ENCODE peak calls at places on chromosomes 5 and 9, in four cellular contexts. One of them, this sample, is unnamed.
A peak's percentile ranks its signal among the peaks of the same experiment; 100 is the strongest.

GRCh38 chr9:108861997-108862396 is at the start of gene ACTL7A:
- DNase-seq in astrocyte: no peak
- DNase-seq in AG04450: no peak
- DNase-seq in H9: no peak
- DNase-seq in this sample: no peak

GRCh38 chr9:96565684-96566360 is 53.8 kb downstream of the CDC14B start:
- DNase-seq in astrocyte: peak; percentile 33
- DNase-seq in AG04450: no peak
- DNase-seq in H9: no peak
- DNase-seq in this sample: no peak

GRCh38 chr9:89635007-89635742 is 30.4 kb downstream of the GADD45G start:
- DNase-seq in astrocyte: peak; percentile 88
- DNase-seq in AG04450: no peak
- DNase-seq in H9: no peak
- DNase-seq in this sample: no peak

GRCh38 chr5:177085985-177086917 is at the start of gene FGFR4:
- DNase-seq in astrocyte: peak; percentile 9
- DNase-seq in AG04450: no peak
- DNase-seq in H9: peak; percentile 97
- DNase-seq in this sample: peak; percentile 73

GRCh38 chr9:89478821-89479668 is 18.9 kb downstream of the SEMA4D start:
- DNase-seq in astrocyte: no peak
- DNase-seq in AG04450: no peak
- DNase-seq in H9: no peak
- DNase-seq in this sample: no peak

GRCh38 chr5:110063640-110064592 is 374.2 kb downstream of the MAN2A1 start:
- DNase-seq in astrocyte: peak; percentile 59
- DNase-seq in AG04450: no peak
- DNase-seq in H9: no peak
- DNase-seq in this sample: no peak

GRCh38 chr9:82757921-82758320 is 305.0 kb downstream of the RASEF start:
- DNase-seq in astrocyte: no peak
- DNase-seq in AG04450: no peak
- DNase-seq in H9: no peak
- DNase-seq in this sample: no peak

GRCh38 chr9:36914212-36914577 is 119.9 kb downstream of the PAX5 start:
- DNase-seq in astrocyte: no peak
- DNase-seq in AG04450: no peak
- DNase-seq in H9: no peak
- DNase-seq in this sample: no peak

GRCh38 chr9:92668746-92669526 is 995 bp downstream of the IPPK start:
- DNase-seq in astrocyte: peak; percentile 72
- DNase-seq in AG04450: no peak
- DNase-seq in H9: peak; percentile 25
- DNase-seq in this sample: peak; percentile 79

GRCh38 chr9:110814159-110814558 is 145.6 kb downstream of the MUSK start:
- DNase-seq in astrocyte: no peak
- DNase-seq in AG04450: no peak
- DNase-seq in H9: no peak
- DNase-seq in this sample: no peak

GRCh38 chr9:21961569-21961968 is 32.6 kb downstream of the CDKN2A start:
- DNase-seq in astrocyte: no peak
- DNase-seq in AG04450: no peak
- DNase-seq in H9: no peak
- DNase-seq in this sample: no peak

GRCh38 chr5:88713818-88714217 is 169.2 kb downstream of the MEF2C start:
- DNase-seq in astrocyte: no peak
- DNase-seq in AG04450: no peak
- DNase-seq in H9: no peak
- DNase-seq in this sample: no peak

GRCh38 chr5:73497537-73498056 is 645 bp upstream of the BTF3 start:
- DNase-seq in astrocyte: peak; percentile 23
- DNase-seq in AG04450: no peak
- DNase-seq in H9: no peak
- DNase-seq in this sample: no peak

GRCh38 chr5:103340717-103341397 is 82.3 kb downstream of the MACIR start:
- DNase-seq in astrocyte: no peak
- DNase-seq in AG04450: no peak
- DNase-seq in H9: no peak
- DNase-seq in this sample: no peak

GRCh38 chr9:127188396-127188795 is 66.0 kb upstream of the ANGPTL2 start:
- DNase-seq in astrocyte: no peak
- DNase-seq in AG04450: no peak
- DNase-seq in H9: no peak
- DNase-seq in this sample: no peak

GRCh38 chr5:1161832-1162229 is 39.6 kb upstream of the SLC6A19 start:
- DNase-seq in astrocyte: no peak
- DNase-seq in AG04450: no peak
- DNase-seq in H9: no peak
- DNase-seq in this sample: peak; percentile 84
- H3K27me3 ChIP-seq in astrocyte: peaks cover 8% of the 10 kb centered on the region
- H3K27me3 ChIP-seq in AG04450: no peaks in the 10 kb centered on the region
- H3K27me3 ChIP-seq in H9: peaks cover 4% of the 10 kb centered on the region
- H3K27me3 ChIP-seq in this sample: no peaks in the 10 kb centered on the region

DNA sequence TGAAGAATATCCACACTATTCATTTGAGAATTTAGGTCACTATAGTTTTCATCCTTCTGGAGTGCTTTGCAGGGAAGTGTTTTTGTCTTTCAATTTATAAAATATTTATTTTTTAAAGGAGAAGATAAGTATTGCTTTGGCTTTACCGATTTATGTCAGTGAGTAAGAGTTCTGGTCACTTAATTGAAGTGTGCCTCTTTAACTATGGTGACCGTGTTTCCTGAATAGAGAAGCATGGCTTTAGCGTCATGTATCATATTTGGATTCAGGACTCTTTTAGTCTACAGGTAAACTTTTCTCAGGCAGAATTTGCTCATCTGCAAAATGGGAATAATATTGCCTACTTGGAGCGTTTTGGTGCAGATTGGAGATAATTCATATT is 902 bp downstream of the BDP1 start:
- DNase-seq in astrocyte: no peak
- DNase-seq in AG04450: no peak
- DNase-seq in H9: no peak
- DNase-seq in this sample: no peak
- H3K27ac ChIP-seq in astrocyte: peak overlapping the region; percentile 79
- H3K27ac ChIP-seq in AG04450: no peak overlapping the region
- H3K27ac ChIP-seq in H9: no peak overlapping the region
- H3K27ac ChIP-seq in this sample: no peak overlapping the region

DNA sequence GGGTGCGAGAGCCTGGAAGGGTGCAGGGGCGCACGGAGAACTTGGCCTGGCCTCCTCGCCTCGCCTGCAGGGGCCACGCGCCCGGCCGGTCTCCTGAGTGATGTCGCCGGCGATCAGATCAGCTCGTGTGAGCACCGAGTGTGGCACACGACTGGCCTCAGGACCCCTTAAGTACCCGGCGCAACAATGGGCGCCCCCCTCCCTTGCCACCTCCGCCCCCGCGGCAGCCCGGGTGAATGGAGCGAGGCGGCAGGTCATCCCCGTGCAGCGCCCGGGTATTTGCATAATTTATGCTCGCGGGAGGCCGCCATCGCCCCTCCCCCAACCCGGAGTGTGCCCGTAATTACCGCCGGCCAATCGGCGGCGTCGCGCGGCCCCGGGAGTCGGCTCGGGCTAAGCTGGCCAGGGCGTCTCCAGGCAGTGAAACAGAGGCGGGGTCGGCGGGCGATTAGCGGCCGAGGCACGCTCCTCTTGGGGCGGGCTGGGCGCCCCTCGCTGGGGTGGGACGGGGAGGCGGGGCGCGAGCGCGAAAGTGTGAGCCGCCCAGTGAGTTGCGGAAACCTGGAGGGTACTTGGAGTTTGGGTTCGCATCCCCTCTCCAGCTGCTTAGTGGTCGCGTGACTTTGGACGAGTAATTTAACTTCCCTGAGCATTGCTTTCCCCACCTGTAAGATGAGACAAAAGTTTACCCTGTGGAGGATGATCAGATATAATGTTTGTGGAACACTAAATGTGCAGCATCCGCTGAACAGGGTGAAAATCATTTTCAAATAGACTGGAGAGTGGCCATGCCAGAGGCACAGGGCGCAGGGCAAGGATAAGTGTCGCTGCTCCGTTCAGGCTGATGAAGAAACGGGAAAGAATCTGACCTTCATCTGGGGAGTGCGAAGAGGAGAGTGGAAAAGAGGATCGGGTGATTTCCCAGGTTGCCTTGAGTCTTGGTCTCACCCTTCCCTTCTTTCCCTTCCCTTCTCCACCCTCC is at the start of gene NEUROG1:
- DNase-seq in astrocyte: no peak
- DNase-seq in AG04450: no peak
- DNase-seq in H9: peak; percentile 93
- DNase-seq in this sample: no peak
- H3K27me3 ChIP-seq in astrocyte: peaks cover 83% of the 10 kb centered on the region
- H3K27me3 ChIP-seq in AG04450: peaks cover 85% of the 10 kb centered on the region
- H3K27me3 ChIP-seq in H9: peaks cover 93% of the 10 kb centered on the region
- H3K27me3 ChIP-seq in this sample: peaks cover 5% of the 10 kb centered on the region

GRCh38 chr5:151204051-151204450 is 19.8 kb downstream of the CCDC69 start:
- DNase-seq in astrocyte: no peak
- DNase-seq in AG04450: no peak
- DNase-seq in H9: no peak
- DNase-seq in this sample: no peak
- H3K27ac ChIP-seq in astrocyte: no peak overlapping the region
- H3K27ac ChIP-seq in AG04450: no peak overlapping the region
- H3K27ac ChIP-seq in H9: no peak overlapping the region
- H3K27ac ChIP-seq in this sample: no peak overlapping the region

This sample was measured in right cardiac atrium.